ENCODE peak calls at places on chromosomes 11 and 22, in nine cellular contexts. H, E, B, N, O, I, K, U and S are unnamed samples.

GRCh38 chr11:12377106-12377823 is at the start of gene PARVA:
- DNase-seq in E (no peak), U (peak), O (peak), N (peak), I (peak), B (no peak), H (no peak), K (peak), S (peak)

GRCh38 chr22:29146771-29147170 is 58.9 kb upstream of the EMID1 start:
- DNase-seq in K (no peak), H (no peak), E (no peak), I (no peak), B (no peak), O (no peak), N (no peak), U (peak), S (no peak)

GRCh38 chr11:118434553-118435232 is 1.6 kb upstream of the KMT2A start:
- DNase-seq in H (peak), K (peak), E (peak), I (no peak), U (peak), B (peak), N (no peak), O (peak), S (peak)

GRCh38 chr11:83689062-83689461 is 402.9 kb upstream of the CCDC90B start:
- DNase-seq in I (no peak), N (no peak), E (no peak), U (no peak), K (no peak), H (no peak), B (no peak), O (no peak), S (no peak)

GRCh38 chr22:36339171-36340065 is 48.3 kb downstream of the MYH9 start:
- DNase-seq in K (no peak), I (no peak), N (peak), O (no peak), U (no peak), B (no peak), E (no peak), H (no peak), S (no peak)

GRCh38 chr11:110121204-110121603 is 28.0 kb downstream of the ZC3H12C start:
- DNase-seq in B (no peak), U (no peak), K (no peak), H (no peak), I (no peak), E (no peak), N (peak), O (no peak), S (no peak)

GRCh38 chr22:39773503-39773902 is 120.1 kb downstream of the ENTHD1 start:
- DNase-seq in B (no peak), H (no peak), U (no peak), E (no peak), O (no peak), N (no peak), K (no peak), I (no peak), S (no peak)

GRCh38 chr11:124886978-124887666 is 10.5 kb downstream of the ROBO4 start:
- DNase-seq in O (no peak), H (no peak), E (no peak), N (no peak), I (no peak), U (no peak), K (no peak), B (no peak), S (no peak)

GRCh38 chr11:78008174-78008573 is 13.7 kb upstream of the INTS4 start:
- DNase-seq in B (no peak), I (no peak), E (no peak), K (no peak), O (no peak), N (no peak), U (no peak), H (no peak), S (no peak)

GRCh38 chr11:125061237-125061636 is 1.9 kb upstream of the SLC37A2 start:
- DNase-seq in B (no peak), E (no peak), H (no peak), U (no peak), K (no peak), I (no peak), N (no peak), O (no peak), S (no peak)

GRCh38 chr11:9735236-9735635 is 71.4 kb downstream of the SWAP70 start:
- DNase-seq in O (no peak), K (no peak), H (no peak), U (no peak), B (no peak), N (no peak), I (no peak), E (no peak), S (no peak)

GRCh38 chr11:62245271-62245753 is 3.3 kb downstream of the SCGB1D2 start:
- DNase-seq in H (no peak), E (peak), U (no peak), I (no peak), N (peak), B (peak), K (peak), O (peak), S (no peak)

GRCh38 chr11:95135155-95135554 is 45.5 kb downstream of the ENDOD1 start:
- DNase-seq in E (no peak), I (no peak), N (no peak), H (no peak), K (no peak), B (no peak), U (no peak), O (no peak), S (no peak)

GRCh38 chr11:45100338-45100737 is 46.1 kb upstream of the PRDM11 start:
- DNase-seq in K (peak), U (no peak), H (no peak), E (no peak), I (no peak), O (no peak), B (no peak), N (peak), S (peak)

GRCh38 chr11:122306776-122307479 is 190.9 kb upstream of the BLID start:
- DNase-seq in U (no peak), B (no peak), H (no peak), O (no peak), K (no peak), N (no peak), E (no peak), I (no peak), S (no peak)

GRCh38 chr22:46057762-46058420 is 80.9 kb upstream of the WNT7B start:
- DNase-seq in I (peak), K (no peak), U (peak), B (peak), E (peak), N (peak), H (no peak), O (no peak), S (peak)

GRCh38 chr22:49764151-49764581 is 63.5 kb downstream of the BRD1 start:
- DNase-seq in B (no peak), H (no peak), E (no peak), I (no peak), K (no peak), N (no peak), U (peak), O (no peak), S (no peak)

GRCh38 chr11:115806056-115806455 is 301.8 kb upstream of the CADM1 start:
- DNase-seq in O (no peak), K (no peak), U (no peak), N (no peak), H (no peak), I (no peak), B (no peak), E (no peak), S (no peak)